ENCODE peak calls at places on chromosomes 5 and 9, in five cellular contexts. E is heart left ventricle, Q is thoracic aorta, H is NAMALWA, M is spleen. D is an unnamed sample.

GRCh38 chr9:37329576-37329975 is 92.9 kb upstream of the GRHPR start:
- DNase-seq in E (no peak), Q (no peak), H (peak), M (no peak), D (peak)

GRCh38 chr5:45691656-45692055 is 4.5 kb downstream of the HCN1 start:
- DNase-seq in E (no peak), Q (no peak), H (no peak), M (no peak), D (no peak)

GRCh38 chr9:133533878-133534277 is 626 bp upstream of the ADAMTSL2 start:
- DNase-seq in E (no peak), Q (no peak), H (no peak), M (no peak), D (no peak)

GRCh38 chr5:372911-373709 is 51.6 kb downstream of the AHRR start:
- DNase-seq in E (no peak), Q (no peak), H (no peak), M (peak), D (peak)

GRCh38 chr9:115633099-115633498 is 515.1 kb upstream of the TNC start:
- DNase-seq in E (no peak), Q (no peak), H (no peak), M (no peak), D (no peak)

GRCh38 chr5:127290019-127290945 is at the start of gene MEGF10:
- DNase-seq in E (no peak), Q (no peak), H (peak), M (no peak), D (peak)

GRCh38 chr5:161921781-161922180 is 73.9 kb downstream of the GABRA1 start:
- DNase-seq in E (no peak), Q (no peak), H (no peak), M (no peak), D (no peak)

GRCh38 chr9:84122572-84122971 is 142.0 kb downstream of the RMI1 start:
- DNase-seq in E (no peak), Q (no peak), H (no peak), M (no peak), D (no peak)